ENCODE peak calls at places on chromosomes 7 and 10, in eight cellular contexts. One of them, this sample, is unnamed.

GRCh38 chr10:70774810-70775678 is 10.1 kb downstream of the TBATA start:
- ATAC-seq in Right ventricle myocardium inferior: no peak
- ATAC-seq in stimulated activated naive B cell treated with anti-CD40 and anti-IgM and Interleukin-4, amounts not matched to agents 10 μg/mL and 1 μg/mL and 100 μg/mL, for 72 hours: no peak
- ATAC-seq in T-helper 17 cell: no peak
- ATAC-seq in gastroesophageal sphincter: no peak
- ATAC-seq in activated CD8-positive, alpha-beta T cell treated with anti-CD3 and anti-CD28 coated beads, Interleukin-2, amount 10 ng/mL, durations not matched to agents 7 days and 5 days: no peak
- ATAC-seq in activated T-helper 17 cell treated with anti-CD3 and anti-CD28 coated beads, Interleukin-2, amount 50 U/mL, for 72 hours: no peak
- ATAC-seq in activated naive CD4-positive, alpha-beta T cell treated with anti-CD3 and anti-CD28 coated beads, Interleukin-2, amount 50 U/mL, for 72 hours: no peak
- ATAC-seq in this sample: no peak

GRCh38 chr7:130925136-130925794 is 191.3 kb upstream of the KLF14 start:
- ATAC-seq in Right ventricle myocardium inferior: no peak
- ATAC-seq in stimulated activated naive B cell treated with anti-CD40 and anti-IgM and Interleukin-4, amounts not matched to agents 10 μg/mL and 1 μg/mL and 100 μg/mL, for 72 hours: peak
- ATAC-seq in T-helper 17 cell: no peak
- ATAC-seq in gastroesophageal sphincter: no peak
- ATAC-seq in activated CD8-positive, alpha-beta T cell treated with anti-CD3 and anti-CD28 coated beads, Interleukin-2, amount 10 ng/mL, durations not matched to agents 7 days and 5 days: no peak
- ATAC-seq in activated T-helper 17 cell treated with anti-CD3 and anti-CD28 coated beads, Interleukin-2, amount 50 U/mL, for 72 hours: peak
- ATAC-seq in activated naive CD4-positive, alpha-beta T cell treated with anti-CD3 and anti-CD28 coated beads, Interleukin-2, amount 50 U/mL, for 72 hours: peak
- ATAC-seq in this sample: no peak

GRCh38 chr7:33142585-33142984 is 13.2 kb downstream of the BBS9 start:
- ATAC-seq in Right ventricle myocardium inferior: no peak
- ATAC-seq in stimulated activated naive B cell treated with anti-CD40 and anti-IgM and Interleukin-4, amounts not matched to agents 10 μg/mL and 1 μg/mL and 100 μg/mL, for 72 hours: no peak
- ATAC-seq in T-helper 17 cell: no peak
- ATAC-seq in gastroesophageal sphincter: no peak
- ATAC-seq in activated CD8-positive, alpha-beta T cell treated with anti-CD3 and anti-CD28 coated beads, Interleukin-2, amount 10 ng/mL, durations not matched to agents 7 days and 5 days: no peak
- ATAC-seq in activated T-helper 17 cell treated with anti-CD3 and anti-CD28 coated beads, Interleukin-2, amount 50 U/mL, for 72 hours: no peak
- ATAC-seq in activated naive CD4-positive, alpha-beta T cell treated with anti-CD3 and anti-CD28 coated beads, Interleukin-2, amount 50 U/mL, for 72 hours: no peak
- ATAC-seq in this sample: no peak

GRCh38 chr7:121578669-121579068 is 182.6 kb upstream of the FAM3C start:
- ATAC-seq in Right ventricle myocardium inferior: no peak
- ATAC-seq in stimulated activated naive B cell treated with anti-CD40 and anti-IgM and Interleukin-4, amounts not matched to agents 10 μg/mL and 1 μg/mL and 100 μg/mL, for 72 hours: no peak
- ATAC-seq in T-helper 17 cell: no peak
- ATAC-seq in gastroesophageal sphincter: no peak
- ATAC-seq in activated CD8-positive, alpha-beta T cell treated with anti-CD3 and anti-CD28 coated beads, Interleukin-2, amount 10 ng/mL, durations not matched to agents 7 days and 5 days: no peak
- ATAC-seq in activated T-helper 17 cell treated with anti-CD3 and anti-CD28 coated beads, Interleukin-2, amount 50 U/mL, for 72 hours: no peak
- ATAC-seq in activated naive CD4-positive, alpha-beta T cell treated with anti-CD3 and anti-CD28 coated beads, Interleukin-2, amount 50 U/mL, for 72 hours: no peak
- ATAC-seq in this sample: no peak

GRCh38 chr7:129680400-129680799 is 68.9 kb downstream of the NRF1 start:
- ATAC-seq in Right ventricle myocardium inferior: no peak
- ATAC-seq in stimulated activated naive B cell treated with anti-CD40 and anti-IgM and Interleukin-4, amounts not matched to agents 10 μg/mL and 1 μg/mL and 100 μg/mL, for 72 hours: no peak
- ATAC-seq in T-helper 17 cell: no peak
- ATAC-seq in gastroesophageal sphincter: no peak
- ATAC-seq in activated CD8-positive, alpha-beta T cell treated with anti-CD3 and anti-CD28 coated beads, Interleukin-2, amount 10 ng/mL, durations not matched to agents 7 days and 5 days: no peak
- ATAC-seq in activated T-helper 17 cell treated with anti-CD3 and anti-CD28 coated beads, Interleukin-2, amount 50 U/mL, for 72 hours: no peak
- ATAC-seq in activated naive CD4-positive, alpha-beta T cell treated with anti-CD3 and anti-CD28 coated beads, Interleukin-2, amount 50 U/mL, for 72 hours: no peak
- ATAC-seq in this sample: no peak

GRCh38 chr7:23700058-23700457 is 10.0 kb upstream of the STK31 start:
- ATAC-seq in Right ventricle myocardium inferior: no peak
- ATAC-seq in stimulated activated naive B cell treated with anti-CD40 and anti-IgM and Interleukin-4, amounts not matched to agents 10 μg/mL and 1 μg/mL and 100 μg/mL, for 72 hours: no peak
- ATAC-seq in T-helper 17 cell: no peak
- ATAC-seq in gastroesophageal sphincter: no peak
- ATAC-seq in activated CD8-positive, alpha-beta T cell treated with anti-CD3 and anti-CD28 coated beads, Interleukin-2, amount 10 ng/mL, durations not matched to agents 7 days and 5 days: no peak
- ATAC-seq in activated T-helper 17 cell treated with anti-CD3 and anti-CD28 coated beads, Interleukin-2, amount 50 U/mL, for 72 hours: no peak
- ATAC-seq in activated naive CD4-positive, alpha-beta T cell treated with anti-CD3 and anti-CD28 coated beads, Interleukin-2, amount 50 U/mL, for 72 hours: no peak
- ATAC-seq in this sample: no peak

GRCh38 chr10:72218329-72218728 is 2.3 kb upstream of the ASCC1 start:
- ATAC-seq in Right ventricle myocardium inferior: no peak
- ATAC-seq in stimulated activated naive B cell treated with anti-CD40 and anti-IgM and Interleukin-4, amounts not matched to agents 10 μg/mL and 1 μg/mL and 100 μg/mL, for 72 hours: peak
- ATAC-seq in T-helper 17 cell: no peak
- ATAC-seq in gastroesophageal sphincter: no peak
- ATAC-seq in activated CD8-positive, alpha-beta T cell treated with anti-CD3 and anti-CD28 coated beads, Interleukin-2, amount 10 ng/mL, durations not matched to agents 7 days and 5 days: no peak
- ATAC-seq in activated T-helper 17 cell treated with anti-CD3 and anti-CD28 coated beads, Interleukin-2, amount 50 U/mL, for 72 hours: peak
- ATAC-seq in activated naive CD4-positive, alpha-beta T cell treated with anti-CD3 and anti-CD28 coated beads, Interleukin-2, amount 50 U/mL, for 72 hours: peak
- ATAC-seq in this sample: peak

GRCh38 chr7:36227223-36227622 is 74.2 kb downstream of the EEPD1 start:
- ATAC-seq in Right ventricle myocardium inferior: peak
- ATAC-seq in stimulated activated naive B cell treated with anti-CD40 and anti-IgM and Interleukin-4, amounts not matched to agents 10 μg/mL and 1 μg/mL and 100 μg/mL, for 72 hours: no peak
- ATAC-seq in T-helper 17 cell: no peak
- ATAC-seq in gastroesophageal sphincter: peak
- ATAC-seq in activated CD8-positive, alpha-beta T cell treated with anti-CD3 and anti-CD28 coated beads, Interleukin-2, amount 10 ng/mL, durations not matched to agents 7 days and 5 days: no peak
- ATAC-seq in activated T-helper 17 cell treated with anti-CD3 and anti-CD28 coated beads, Interleukin-2, amount 50 U/mL, for 72 hours: no peak
- ATAC-seq in activated naive CD4-positive, alpha-beta T cell treated with anti-CD3 and anti-CD28 coated beads, Interleukin-2, amount 50 U/mL, for 72 hours: no peak
- ATAC-seq in this sample: no peak

GRCh38 chr10:95242581-95243317 is 48.1 kb downstream of the PDLIM1 start:
- ATAC-seq in Right ventricle myocardium inferior: no peak
- ATAC-seq in stimulated activated naive B cell treated with anti-CD40 and anti-IgM and Interleukin-4, amounts not matched to agents 10 μg/mL and 1 μg/mL and 100 μg/mL, for 72 hours: peak
- ATAC-seq in T-helper 17 cell: no peak
- ATAC-seq in gastroesophageal sphincter: peak
- ATAC-seq in activated CD8-positive, alpha-beta T cell treated with anti-CD3 and anti-CD28 coated beads, Interleukin-2, amount 10 ng/mL, durations not matched to agents 7 days and 5 days: no peak
- ATAC-seq in activated T-helper 17 cell treated with anti-CD3 and anti-CD28 coated beads, Interleukin-2, amount 50 U/mL, for 72 hours: peak
- ATAC-seq in activated naive CD4-positive, alpha-beta T cell treated with anti-CD3 and anti-CD28 coated beads, Interleukin-2, amount 50 U/mL, for 72 hours: peak
- ATAC-seq in this sample: peak

GRCh38 chr10:17316488-17317170 is 88.6 kb downstream of the VIM start:
- ATAC-seq in Right ventricle myocardium inferior: no peak
- ATAC-seq in stimulated activated naive B cell treated with anti-CD40 and anti-IgM and Interleukin-4, amounts not matched to agents 10 μg/mL and 1 μg/mL and 100 μg/mL, for 72 hours: peak
- ATAC-seq in T-helper 17 cell: no peak
- ATAC-seq in gastroesophageal sphincter: no peak
- ATAC-seq in activated CD8-positive, alpha-beta T cell treated with anti-CD3 and anti-CD28 coated beads, Interleukin-2, amount 10 ng/mL, durations not matched to agents 7 days and 5 days: no peak
- ATAC-seq in activated T-helper 17 cell treated with anti-CD3 and anti-CD28 coated beads, Interleukin-2, amount 50 U/mL, for 72 hours: no peak
- ATAC-seq in activated naive CD4-positive, alpha-beta T cell treated with anti-CD3 and anti-CD28 coated beads, Interleukin-2, amount 50 U/mL, for 72 hours: no peak
- ATAC-seq in this sample: peak

GRCh38 chr10:62460393-62460792 is 86.2 kb downstream of the ZNF365 start:
- ATAC-seq in Right ventricle myocardium inferior: no peak
- ATAC-seq in stimulated activated naive B cell treated with anti-CD40 and anti-IgM and Interleukin-4, amounts not matched to agents 10 μg/mL and 1 μg/mL and 100 μg/mL, for 72 hours: no peak
- ATAC-seq in T-helper 17 cell: no peak
- ATAC-seq in gastroesophageal sphincter: no peak
- ATAC-seq in activated CD8-positive, alpha-beta T cell treated with anti-CD3 and anti-CD28 coated beads, Interleukin-2, amount 10 ng/mL, durations not matched to agents 7 days and 5 days: no peak
- ATAC-seq in activated T-helper 17 cell treated with anti-CD3 and anti-CD28 coated beads, Interleukin-2, amount 50 U/mL, for 72 hours: no peak
- ATAC-seq in activated naive CD4-positive, alpha-beta T cell treated with anti-CD3 and anti-CD28 coated beads, Interleukin-2, amount 50 U/mL, for 72 hours: no peak
- ATAC-seq in this sample: no peak

GRCh38 chr10:127532659-127533058 is 16.4 kb upstream of the NPS start:
- ATAC-seq in Right ventricle myocardium inferior: no peak
- ATAC-seq in stimulated activated naive B cell treated with anti-CD40 and anti-IgM and Interleukin-4, amounts not matched to agents 10 μg/mL and 1 μg/mL and 100 μg/mL, for 72 hours: no peak
- ATAC-seq in T-helper 17 cell: no peak
- ATAC-seq in gastroesophageal sphincter: no peak
- ATAC-seq in activated CD8-positive, alpha-beta T cell treated with anti-CD3 and anti-CD28 coated beads, Interleukin-2, amount 10 ng/mL, durations not matched to agents 7 days and 5 days: no peak
- ATAC-seq in activated T-helper 17 cell treated with anti-CD3 and anti-CD28 coated beads, Interleukin-2, amount 50 U/mL, for 72 hours: no peak
- ATAC-seq in activated naive CD4-positive, alpha-beta T cell treated with anti-CD3 and anti-CD28 coated beads, Interleukin-2, amount 50 U/mL, for 72 hours: no peak
- ATAC-seq in this sample: no peak

GRCh38 chr10:48389272-48389671 is 82.8 kb downstream of the MAPK8 start:
- ATAC-seq in Right ventricle myocardium inferior: no peak
- ATAC-seq in stimulated activated naive B cell treated with anti-CD40 and anti-IgM and Interleukin-4, amounts not matched to agents 10 μg/mL and 1 μg/mL and 100 μg/mL, for 72 hours: no peak
- ATAC-seq in T-helper 17 cell: no peak
- ATAC-seq in gastroesophageal sphincter: no peak
- ATAC-seq in activated CD8-positive, alpha-beta T cell treated with anti-CD3 and anti-CD28 coated beads, Interleukin-2, amount 10 ng/mL, durations not matched to agents 7 days and 5 days: no peak
- ATAC-seq in activated T-helper 17 cell treated with anti-CD3 and anti-CD28 coated beads, Interleukin-2, amount 50 U/mL, for 72 hours: peak
- ATAC-seq in activated naive CD4-positive, alpha-beta T cell treated with anti-CD3 and anti-CD28 coated beads, Interleukin-2, amount 50 U/mL, for 72 hours: peak
- ATAC-seq in this sample: no peak

GRCh38 chr10:95537543-95537930 is 23.6 kb downstream of the SORBS1 start:
- ATAC-seq in Right ventricle myocardium inferior: no peak
- ATAC-seq in stimulated activated naive B cell treated with anti-CD40 and anti-IgM and Interleukin-4, amounts not matched to agents 10 μg/mL and 1 μg/mL and 100 μg/mL, for 72 hours: no peak
- ATAC-seq in T-helper 17 cell: no peak
- ATAC-seq in gastroesophageal sphincter: no peak
- ATAC-seq in activated CD8-positive, alpha-beta T cell treated with anti-CD3 and anti-CD28 coated beads, Interleukin-2, amount 10 ng/mL, durations not matched to agents 7 days and 5 days: no peak
- ATAC-seq in activated T-helper 17 cell treated with anti-CD3 and anti-CD28 coated beads, Interleukin-2, amount 50 U/mL, for 72 hours: peak
- ATAC-seq in activated naive CD4-positive, alpha-beta T cell treated with anti-CD3 and anti-CD28 coated beads, Interleukin-2, amount 50 U/mL, for 72 hours: no peak
- ATAC-seq in this sample: no peak

GRCh38 chr7:142809671-142810070 is 38.9 kb downstream of the PRSS2 start:
- ATAC-seq in Right ventricle myocardium inferior: no peak
- ATAC-seq in stimulated activated naive B cell treated with anti-CD40 and anti-IgM and Interleukin-4, amounts not matched to agents 10 μg/mL and 1 μg/mL and 100 μg/mL, for 72 hours: peak
- ATAC-seq in T-helper 17 cell: no peak
- ATAC-seq in gastroesophageal sphincter: no peak
- ATAC-seq in activated CD8-positive, alpha-beta T cell treated with anti-CD3 and anti-CD28 coated beads, Interleukin-2, amount 10 ng/mL, durations not matched to agents 7 days and 5 days: no peak
- ATAC-seq in activated T-helper 17 cell treated with anti-CD3 and anti-CD28 coated beads, Interleukin-2, amount 50 U/mL, for 72 hours: no peak
- ATAC-seq in activated naive CD4-positive, alpha-beta T cell treated with anti-CD3 and anti-CD28 coated beads, Interleukin-2, amount 50 U/mL, for 72 hours: no peak
- ATAC-seq in this sample: peak